ENCODE peak calls at places on chromosome 9, in seven cellular contexts. K is GM12891, A is H1, U is SK-N-SH, W is HepG2, E is GM12878, P is K562. D is an unnamed sample.

GRCh38 chr9:103152473-103152872 is 157.3 kb downstream of the CYLC2 start:
- DNase-seq in A (no peak), K (no peak), E (no peak), W (no peak), P (no peak), U (peak), D (no peak)

GRCh38 chr9:136012651-136013050 is 51.5 kb upstream of the UBAC1 start:
- DNase-seq in P (no peak), A (no peak), E (no peak), K (no peak), W (no peak), U (peak), D (no peak)

GRCh38 chr9:127188396-127188795 is 66.0 kb upstream of the ANGPTL2 start:
- DNase-seq in P (no peak), A (no peak), K (no peak), U (no peak), W (no peak), E (no peak), D (no peak)

GRCh38 chr9:69174645-69175487 is 789 bp downstream of the TJP2 start:
- DNase-seq in W (peak), K (peak), E (peak), A (no peak), P (no peak), U (peak), D (peak)

GRCh38 chr9:93603011-93603410 is 26.6 kb downstream of the PHF2 start:
- DNase-seq in U (no peak), A (peak), W (no peak), K (no peak), P (no peak), E (no peak), D (no peak)

GRCh38 chr9:95157491-95158151 is 159.9 kb downstream of the FANCC start:
- DNase-seq in P (no peak), K (no peak), W (peak), E (peak), U (peak), A (no peak), D (no peak)

GRCh38 chr9:88733651-88734470 is 198.9 kb downstream of the NXNL2 start:
- DNase-seq in W (no peak), E (no peak), P (no peak), K (no peak), U (no peak), A (no peak), D (no peak)

GRCh38 chr9:109194157-109194556 is 27.1 kb upstream of the FRRS1L start:
- DNase-seq in U (no peak), P (no peak), K (no peak), W (no peak), A (no peak), E (no peak), D (no peak)

GRCh38 chr9:95182854-95183563 is 134.5 kb downstream of the FANCC start:
- DNase-seq in K (no peak), E (no peak), U (no peak), P (no peak), A (peak), W (peak), D (no peak)

GRCh38 chr9:136684799-136685198 is 2.5 kb downstream of the AGPAT2 start:
- DNase-seq in A (peak), P (no peak), U (no peak), E (no peak), K (no peak), W (no peak), D (no peak)

GRCh38 chr9:115944166-115944948 is 209.2 kb upstream of the PAPPA start:
- DNase-seq in E (no peak), U (no peak), A (no peak), W (peak), K (no peak), P (no peak), D (no peak)

GRCh38 chr9:37747271-37747753 is 6.3 kb upstream of the TRMT10B start:
- DNase-seq in W (peak), A (peak), U (peak), E (peak), P (peak), K (peak), D (peak)

GRCh38 chr9:127884427-127884911 is 7.0 kb upstream of the AK1 start:
- DNase-seq in W (no peak), U (peak), A (no peak), E (no peak), P (no peak), K (no peak), D (no peak)

GRCh38 chr9:89993678-89994630 is 389.1 kb downstream of the GADD45G start:
- DNase-seq in U (no peak), W (peak), P (no peak), K (no peak), A (no peak), E (no peak), D (no peak)

GRCh38 chr9:76662476-76663281 is 101.6 kb upstream of the PCA3 start:
- DNase-seq in E (no peak), K (no peak), A (no peak), P (no peak), U (no peak), W (no peak), D (no peak)

GRCh38 chr9:72299017-72299603 is 65.9 kb downstream of the ZFAND5 start:
- DNase-seq in E (no peak), U (no peak), A (no peak), K (no peak), P (no peak), W (no peak), D (no peak)

GRCh38 chr9:6902423-6902822 is 144.7 kb downstream of the KDM4C start:
- DNase-seq in W (no peak), E (no peak), K (no peak), P (no peak), U (no peak), A (no peak), D (no peak)

GRCh38 chr9:131477367-131477766 is 25.4 kb upstream of the POMT1 start:
- DNase-seq in E (no peak), U (no peak), A (no peak), K (no peak), W (no peak), P (no peak), D (no peak)

GRCh38 chr9:15422355-15423327 is at the start of gene SNAPC3:
- DNase-seq in W (peak), U (peak), A (peak), K (peak), E (peak), P (peak), D (peak)

GRCh38 chr9:7333714-7334113 is 465.9 kb downstream of the DMAC1 start:
- DNase-seq in K (no peak), U (no peak), A (no peak), P (no peak), W (no peak), E (no peak), D (no peak)

GRCh38 chr9:34267660-34268059 is 61.4 kb downstream of the KIF24 start:
- DNase-seq in W (no peak), A (no peak), P (no peak), U (no peak), E (no peak), K (no peak), D (no peak)

GRCh38 chr9:135898634-135899407 is 8.5 kb downstream of the CAMSAP1 start:
- DNase-seq in K (no peak), W (no peak), U (no peak), P (no peak), E (no peak), A (no peak), D (no peak)

GRCh38 chr9:128005938-128006337 is 25.1 kb upstream of the EEIG1 start:
- DNase-seq in E (no peak), A (no peak), U (peak), K (no peak), P (no peak), W (peak), D (no peak)

GRCh38 chr9:20022410-20022809 is 233.6 kb upstream of the SLC24A2 start:
- DNase-seq in K (no peak), E (no peak), A (no peak), W (no peak), U (no peak), P (no peak), D (no peak)

GRCh38 chr9:90915693-90916092 is 114.1 kb downstream of the SYK start:
- DNase-seq in W (no peak), U (peak), K (no peak), P (peak), A (peak), E (no peak), D (no peak)

GRCh38 chr9:87357600-87357999 is 140.1 kb upstream of the DAPK1 start:
- DNase-seq in U (no peak), K (no peak), E (no peak), A (no peak), W (no peak), P (no peak), D (no peak)

GRCh38 chr9:83339435-83339834 is 198.8 kb downstream of the FRMD3 start:
- DNase-seq in K (no peak), P (no peak), A (no peak), W (no peak), U (no peak), E (no peak), D (no peak)

GRCh38 chr9:83334320-83334719 is 203.9 kb downstream of the FRMD3 start:
- DNase-seq in W (peak), E (peak), P (peak), U (peak), K (no peak), A (peak), D (no peak)

GRCh38 chr9:83340451-83340850 is 197.8 kb downstream of the FRMD3 start:
- DNase-seq in P (no peak), E (no peak), W (no peak), U (no peak), A (no peak), K (no peak), D (no peak)

GRCh38 chr9:83336696-83337095 is 201.5 kb downstream of the FRMD3 start:
- DNase-seq in E (no peak), K (no peak), W (peak), A (no peak), U (no peak), P (no peak), D (no peak)
- TF ChIP-seq TAF1 in E (no peak), K (no peak), W (no peak), A (no peak), U (no peak), P (no peak), D (no peak)

DNA sequence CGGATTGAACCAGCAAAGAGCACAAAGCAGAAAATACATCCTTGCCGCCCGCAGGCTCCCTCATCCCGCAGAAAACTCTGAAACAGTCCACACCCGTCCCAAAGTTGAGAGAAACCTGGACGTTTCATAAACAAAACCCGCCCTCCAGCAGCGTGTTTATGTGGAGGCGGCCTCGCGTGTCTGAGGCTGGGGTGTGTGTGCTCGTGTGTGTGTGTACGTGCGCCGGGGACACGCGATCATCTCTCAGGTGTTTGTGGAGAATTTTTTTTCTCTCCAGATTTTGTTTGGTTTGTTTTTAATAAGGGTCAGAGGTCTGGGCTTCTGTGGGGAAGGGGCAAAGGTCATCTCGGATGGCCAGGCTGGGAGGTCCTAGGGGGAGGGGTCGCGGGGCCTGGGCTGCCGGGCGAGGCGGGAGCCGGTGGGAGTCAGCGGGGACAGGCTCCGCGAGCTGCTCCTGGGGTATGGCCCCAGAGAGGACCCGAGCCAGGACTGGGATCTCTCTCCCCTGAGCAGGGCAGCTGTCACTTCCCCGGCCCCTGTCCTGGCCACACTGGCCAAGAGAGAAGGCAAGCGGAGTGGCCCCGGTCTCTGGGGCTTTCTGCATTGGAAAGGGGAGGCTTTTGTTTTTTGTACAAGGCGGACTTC is 206.4 kb downstream of the C9orf50 start:
- DNase-seq in A (no peak), K (no peak), U (no peak), W (peak), P (peak), E (no peak), D (no peak)
- TF ChIP-seq POLR2AphosphoS5 in A (no peak), K (no peak), U (no peak), W (peak), P (no peak), E (no peak), D (no peak)

GRCh38 chr9:114524401-114524800 is 19.1 kb upstream of the WHRN start:
- DNase-seq in K (no peak), P (no peak), E (no peak), U (no peak), W (no peak), A (no peak), D (no peak)
- TF ChIP-seq TAF1 in K (no peak), P (no peak), E (no peak), U (no peak), W (no peak), A (no peak), D (no peak)

GRCh38 chr9:35697486-35697885 is 7.8 kb upstream of the TPM2 start:
- DNase-seq in K (no peak), U (no peak), P (no peak), E (no peak), A (no peak), W (no peak), D (no peak)

GRCh38 chr9:35696520-35697215 is 6.9 kb upstream of the TPM2 start:
- DNase-seq in A (peak), P (peak), W (peak), E (no peak), K (peak), U (peak), D (peak)

GRCh38 chr9:35698231-35698630 is 8.5 kb upstream of the TPM2 start:
- DNase-seq in W (no peak), A (no peak), U (no peak), E (no peak), K (no peak), P (no peak), D (no peak)

GRCh38 chr9:35691757-35692301 is 2.1 kb upstream of the TPM2 start:
- DNase-seq in E (no peak), P (no peak), U (no peak), A (no peak), W (no peak), K (no peak), D (no peak)

GRCh38 chr9:35695801-35696420 is 6.2 kb upstream of the TPM2 start:
- DNase-seq in U (no peak), W (no peak), A (no peak), P (no peak), E (no peak), K (no peak), D (no peak)
- TF ChIP-seq POLR2AphosphoS5 in U (no peak), W (no peak), A (no peak), P (no peak), E (no peak), K (no peak), D (no peak)

DNA sequence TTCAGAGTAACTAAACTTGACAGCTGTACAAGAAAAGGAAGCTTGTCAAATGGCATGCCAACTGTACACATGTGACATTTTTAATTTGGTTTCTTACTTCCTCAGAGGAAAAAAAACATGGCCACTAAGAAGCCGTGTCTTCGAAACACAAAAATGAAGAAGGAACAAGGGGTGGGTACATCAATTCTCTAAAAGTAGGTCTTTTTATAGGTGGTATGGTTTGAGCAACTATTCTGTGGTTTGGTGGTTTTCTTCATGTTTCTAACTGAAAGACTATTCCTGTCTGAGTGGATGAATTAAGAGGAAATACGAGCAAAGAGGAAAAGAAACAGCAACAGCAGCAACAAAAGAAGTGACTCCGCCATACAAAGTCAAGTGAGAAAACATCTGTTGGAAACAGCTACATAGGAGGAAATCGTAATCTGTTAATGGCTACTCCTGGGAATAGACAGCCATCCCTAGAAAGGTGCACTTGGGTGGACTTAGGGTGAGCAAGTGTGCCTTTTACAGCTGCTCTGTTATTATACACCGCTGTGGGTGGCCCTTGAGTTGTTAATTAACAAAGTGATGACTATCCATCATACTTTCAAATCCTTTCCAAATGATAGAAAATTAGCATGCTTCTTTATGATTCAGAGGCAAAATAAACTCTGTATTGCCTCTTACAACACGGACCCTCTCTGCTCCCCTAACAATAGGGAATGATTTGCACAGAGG is 575.8 kb downstream of the TLE1 start:
- DNase-seq in E (no peak), A (no peak), U (no peak), P (no peak), K (no peak), W (no peak), D (no peak)
- TF ChIP-seq TAF1 in E (no peak), A (no peak), U (no peak), P (no peak), K (no peak), W (no peak), D (no peak)

DNA sequence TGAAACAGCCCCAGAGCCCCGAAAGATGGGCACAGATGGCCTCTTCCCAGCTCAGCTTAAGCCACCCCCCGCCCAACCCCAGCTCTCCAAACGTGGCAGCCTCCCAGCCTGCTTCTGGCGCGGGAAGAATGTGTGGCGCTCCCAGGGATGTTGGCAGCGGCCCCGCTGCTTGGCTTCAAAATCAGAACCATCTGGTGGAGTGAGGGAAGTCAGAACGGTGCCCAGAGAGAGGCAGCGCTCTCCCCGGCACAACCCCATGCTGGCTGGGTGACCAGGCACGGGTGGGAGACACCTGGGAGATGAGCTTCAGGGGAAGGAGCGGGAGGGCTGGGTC is 72.7 kb upstream of the ORM1 start:
- DNase-seq in W (no peak), K (no peak), U (peak), E (no peak), A (no peak), P (no peak), D (no peak)
- TF ChIP-seq POLR2AphosphoS5 in W (peak), K (no peak), U (peak), E (no peak), A (no peak), P (no peak), D (no peak)

DNA sequence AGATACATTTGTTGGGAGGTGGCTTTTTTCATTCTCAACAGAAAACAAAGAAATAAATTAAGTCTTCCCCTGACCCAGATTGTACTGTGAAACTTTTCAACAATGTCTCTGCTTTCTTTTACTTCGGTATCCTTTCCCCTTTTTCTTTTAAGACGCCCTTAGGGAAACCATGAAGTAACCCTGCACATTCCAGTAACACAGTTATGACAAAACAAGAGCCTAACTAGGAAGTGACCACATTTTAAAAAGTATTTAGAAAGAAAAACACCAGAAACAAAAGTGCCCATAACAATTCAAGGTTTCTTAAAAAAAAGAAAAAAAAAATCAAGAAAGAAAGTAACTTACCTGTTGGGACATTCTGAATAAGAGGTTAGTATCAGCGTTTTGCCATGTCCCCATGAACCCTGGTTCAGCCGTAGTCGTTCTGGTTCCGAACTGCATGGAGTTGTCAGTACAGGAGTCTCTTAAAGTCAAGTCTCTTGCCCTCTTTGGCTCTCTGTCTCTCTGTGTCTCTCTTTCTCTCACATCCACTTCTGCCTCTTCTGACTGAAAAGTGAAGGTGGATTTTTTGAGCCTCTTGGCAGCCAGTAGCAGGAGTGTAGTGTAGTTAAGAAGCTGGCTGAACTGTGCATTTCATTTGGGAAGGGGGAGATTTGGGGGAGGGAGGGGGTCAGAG is 142.9 kb downstream of the BNC2 start:
- DNase-seq in U (no peak), A (no peak), P (no peak), E (no peak), W (no peak), K (no peak), D (no peak)
- TF ChIP-seq TAF1 in U (no peak), A (no peak), P (no peak), E (no peak), W (no peak), K (no peak), D (no peak)

GRCh38 chr9:133375724-133376654 is at the start of the genes STKLD1 and SURF4:
- DNase-seq in P (peak), E (peak), A (peak), U (peak), W (peak), K (peak), D (peak)
- TF ChIP-seq POLR2AphosphoS5 in P (peak), E (peak), A (peak), U (peak), W (peak), K (peak), D (peak)

DNA sequence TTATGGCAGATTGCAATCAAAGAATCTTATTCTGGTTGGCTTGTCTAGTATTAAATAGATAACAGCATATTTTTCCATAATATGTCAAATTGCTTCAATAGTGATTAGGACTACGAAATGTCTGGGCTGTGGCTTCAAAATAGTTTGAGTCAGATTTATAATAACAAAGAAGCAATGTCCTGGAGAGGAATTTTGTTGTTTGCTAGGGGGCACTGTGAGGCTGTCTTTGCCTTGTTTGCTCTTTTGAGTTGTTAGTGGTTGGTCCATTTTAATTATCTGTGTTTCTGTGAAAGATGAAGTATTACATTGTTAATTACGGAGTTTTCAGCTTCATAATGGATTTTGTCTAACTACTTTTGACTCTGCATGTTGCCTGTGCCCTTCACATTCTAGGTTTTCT is 713.6 kb downstream of the TLE4 start:
- DNase-seq in W (no peak), A (no peak), E (no peak), U (peak), K (no peak), P (no peak), D (no peak)
- TF ChIP-seq TAF1 in W (no peak), A (no peak), E (no peak), U (no peak), K (no peak), P (no peak), D (no peak)

D was measured in GM12892.